ENCODE peak calls at places on chromosomes 2 and 18, in seven cellular contexts. S, I, L, R, T, G and W are unnamed samples.

GRCh38 chr18:51120809-51121596 is 76.5 kb downstream of the MEX3C start:
- DNase-seq in S (peak; percentile 62), I (no peak), L (no peak), R (no peak), T (no peak), G (no peak), W (no peak)

GRCh38 chr2:17792515-17792914 is 23.7 kb upstream of the MSGN1 start:
- DNase-seq in S (no peak), I (no peak), L (no peak), R (no peak), T (no peak), G (no peak), W (no peak)

GRCh38 chr2:9378433-9379371 is 44.6 kb downstream of the ITGB1BP1 start:
- DNase-seq in S (peak; percentile 52), I (peak; percentile 60), L (peak; percentile 86), R (peak; percentile 86), T (peak; percentile 26), G (peak; percentile 91), W (peak; percentile 64)

GRCh38 chr18:44602380-44602779 is 78.3 kb upstream of the SETBP1 start:
- DNase-seq in S (no peak), I (no peak), L (no peak), R (no peak), T (no peak), G (no peak), W (no peak)

GRCh38 chr2:111135910-111136297 is 15.2 kb downstream of the BCL2L11 start:
- DNase-seq in S (peak; percentile 55), I (no peak), L (peak; percentile 29), R (peak; percentile 84), T (no peak), G (peak; percentile 59), W (no peak)

GRCh38 chr18:69622192-69622591 is 221.5 kb downstream of the DOK6 start:
- DNase-seq in S (no peak), I (no peak), L (no peak), R (no peak), T (no peak), G (no peak), W (no peak)

GRCh38 chr2:205876127-205876526 is 193.8 kb downstream of the NRP2 start:
- DNase-seq in S (no peak), I (no peak), L (no peak), R (no peak), T (no peak), G (no peak), W (no peak)

GRCh38 chr2:218894168-218895157 is 13.8 kb downstream of the WNT10A start:
- DNase-seq in S (no peak), I (no peak), L (no peak), R (no peak), T (no peak), G (peak; percentile 83), W (peak; percentile 78)

GRCh38 chr2:196131384-196131861 is 40.0 kb downstream of the STK17B start:
- DNase-seq in S (peak; percentile 64), I (peak; percentile 18), L (peak; percentile 48), R (peak; percentile 29), T (no peak), G (no peak), W (no peak)

GRCh38 chr2:179694963-179695362 is 166.4 kb downstream of the ZNF385B start:
- DNase-seq in S (no peak), I (no peak), L (no peak), R (no peak), T (no peak), G (no peak), W (no peak)

GRCh38 chr2:72824224-72824842 is 1.5 kb downstream of the EXOC6B start:
- DNase-seq in S (no peak), I (peak; percentile 52), L (no peak), R (no peak), T (no peak), G (no peak), W (peak; percentile 69)
- H3K27ac ChIP-seq in S (no peak overlapping the region), I (no peak overlapping the region), L (no peak overlapping the region), R (no peak overlapping the region), T (no peak overlapping the region), G (no peak overlapping the region), W (peak overlapping the region; percentile 52)

GRCh38 chr18:63069496-63069895 is 250.1 kb downstream of the BCL2 start:
- DNase-seq in S (no peak), I (no peak), L (no peak), R (no peak), T (no peak), G (no peak), W (no peak)

GRCh38 chr18:63071566-63072175 is 247.9 kb downstream of the BCL2 start:
- DNase-seq in S (no peak), I (no peak), L (no peak), R (no peak), T (no peak), G (no peak), W (no peak)

GRCh38 chr18:63070750-63071502 is 248.6 kb downstream of the BCL2 start:
- DNase-seq in S (no peak), I (no peak), L (no peak), R (no peak), T (no peak), G (no peak), W (no peak)

GRCh38 chr18:63074987-63075404 is 244.6 kb downstream of the BCL2 start:
- DNase-seq in S (peak; percentile 87), I (peak; percentile 56), L (peak; percentile 72), R (peak; percentile 79), T (no peak), G (peak; percentile 91), W (peak; percentile 76)

GRCh38 chr18:63073481-63073880 is 246.1 kb downstream of the BCL2 start:
- DNase-seq in S (no peak), I (no peak), L (no peak), R (no peak), T (no peak), G (no peak), W (no peak)
- TF ChIP-seq CTCF in S (no peak), I (no peak), L (no peak), R (no peak), T (no peak), G (no peak), W (no peak)

GRCh38 chr2:26732446-26732845 is 31.6 kb upstream of the SLC35F6 start:
- DNase-seq in S (no peak), I (no peak), L (no peak), R (no peak), T (no peak), G (no peak), W (no peak)

GRCh38 chr2:26729311-26729710 is 34.8 kb upstream of the SLC35F6 start:
- DNase-seq in S (no peak), I (no peak), L (no peak), R (no peak), T (no peak), G (peak; percentile 4), W (no peak)

GRCh38 chr2:26730950-26731349 is 33.1 kb upstream of the SLC35F6 start:
- DNase-seq in S (no peak), I (no peak), L (no peak), R (no peak), T (no peak), G (peak; percentile 47), W (no peak)

GRCh38 chr2:26731714-26732113 is 32.4 kb upstream of the SLC35F6 start:
- DNase-seq in S (no peak), I (no peak), L (no peak), R (no peak), T (no peak), G (no peak), W (no peak)

DNA sequence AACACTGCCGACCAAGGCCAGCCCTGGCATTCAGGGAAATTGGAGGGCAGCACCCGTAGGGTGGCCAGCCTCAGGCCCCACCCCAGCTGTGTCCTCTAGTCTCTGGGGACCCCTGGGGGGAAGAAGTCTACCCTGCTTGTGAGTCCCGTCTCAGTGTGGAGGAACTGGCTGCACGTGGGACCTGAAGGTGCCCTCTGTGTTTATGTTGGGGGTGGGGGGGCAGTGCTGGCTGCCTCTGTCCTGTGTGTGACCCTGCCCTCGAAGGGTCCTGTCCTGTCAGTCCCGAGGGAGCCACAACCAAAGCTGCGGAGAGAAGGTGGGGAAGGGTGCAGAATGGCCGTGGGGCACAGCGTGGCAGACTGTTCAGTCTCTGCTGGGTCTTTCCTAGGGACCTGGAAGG is 33.5 kb upstream of the SLC35F6 start:
- DNase-seq in S (no peak), I (no peak), L (no peak), R (no peak), T (no peak), G (peak; percentile 54), W (no peak)
- H3K27ac ChIP-seq in S (no peak overlapping the region), I (no peak overlapping the region), L (no peak overlapping the region), R (no peak overlapping the region), T (no peak overlapping the region), G (no peak overlapping the region), W (no peak overlapping the region)

GRCh38 chr2:65133626-65134025 is 3.7 kb upstream of the RAB1A start:
- DNase-seq in S (no peak), I (no peak), L (no peak), R (no peak), T (no peak), G (no peak), W (no peak)

GRCh38 chr2:65128297-65129190 is 1.4 kb downstream of the RAB1A start:
- DNase-seq in S (no peak), I (peak; percentile 15), L (peak; percentile 67), R (no peak), T (no peak), G (no peak), W (no peak)

GRCh38 chr2:65129276-65129612 is 662 bp downstream of the RAB1A start:
- DNase-seq in S (no peak), I (peak; percentile 37), L (no peak), R (no peak), T (no peak), G (no peak), W (no peak)

GRCh38 chr2:65130440-65131175 is 702 bp upstream of the RAB1A start:
- DNase-seq in S (no peak), I (no peak), L (no peak), R (no peak), T (peak; percentile 10), G (no peak), W (no peak)

GRCh38 chr2:65129613-65130439 is at the start of gene RAB1A:
- DNase-seq in S (peak; percentile 100), I (peak; percentile 100), L (peak; percentile 99), R (peak; percentile 100), T (peak; percentile 99), G (peak; percentile 100), W (peak; percentile 99)
- TF ChIP-seq CTCF in S (peak; percentile 43), I (peak; percentile 55), L (peak; percentile 49), R (peak; percentile 28), T (peak; percentile 31), G (peak; percentile 45), W (peak; percentile 37)

DNA sequence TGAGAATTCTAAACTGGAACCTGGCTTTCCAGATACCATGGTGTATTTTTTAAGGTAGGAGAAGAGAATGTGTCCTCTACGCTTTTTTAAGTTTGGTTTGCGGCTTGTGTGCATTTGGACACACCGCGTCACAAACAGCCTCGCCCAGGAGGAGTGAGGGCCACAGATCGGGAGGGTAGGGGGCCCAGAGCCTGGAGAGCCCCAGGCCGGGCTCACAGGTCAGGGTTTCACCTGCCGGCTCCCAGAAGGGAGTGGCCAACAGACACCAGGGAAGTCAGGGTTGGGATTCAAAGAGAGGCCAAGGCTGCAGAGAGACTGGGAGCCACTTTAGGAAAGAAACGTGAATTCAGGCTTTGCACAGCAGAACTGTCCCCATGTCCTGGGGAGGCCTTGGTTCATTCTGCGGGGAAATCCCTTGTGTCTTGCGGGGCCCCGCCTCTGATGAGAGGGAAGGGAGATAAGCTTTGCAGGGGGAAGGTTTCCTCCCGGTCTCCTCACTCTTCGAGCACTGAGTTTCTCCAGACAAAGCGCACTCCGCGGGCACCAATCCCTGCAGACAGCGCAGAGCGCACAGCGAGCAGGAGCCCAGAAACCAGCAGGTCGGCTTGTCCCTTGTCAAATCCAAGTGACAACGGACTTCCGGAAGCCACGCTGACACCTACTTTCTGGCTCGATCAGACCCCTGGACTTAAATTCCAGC is 2.0 kb upstream of the TUBB6 start:
- DNase-seq in S (peak; percentile 56), I (no peak), L (no peak), R (no peak), T (no peak), G (no peak), W (no peak)
- H3K27ac ChIP-seq in S (no peak overlapping the region), I (no peak overlapping the region), L (peak overlapping the region; percentile 98), R (no peak overlapping the region), T (no peak overlapping the region), G (no peak overlapping the region), W (peak overlapping the region; percentile 97)